ENCODE peak calls at places on chromosomes 1 and 21, in five cellular contexts. O is cardiac muscle cell, G is activated B cell treated with CpG ODN at 0.5 μM for 24 hours, Q is K562, J is IMR-90. N is an unnamed sample.

GRCh38 chr1:210373878-210374599 is 45.3 kb downstream of the HHAT start:
- DNase-seq in Q (peak; percentile 88), O (peak; percentile 91), J (peak; percentile 97), G (no peak), N (no peak)

GRCh38 chr1:151540982-151541377 is 871 bp downstream of the TUFT1 start:
- DNase-seq in O (no peak), G (no peak), J (no peak), Q (no peak), N (no peak)

GRCh38 chr1:184260382-184260781 is 126.4 kb upstream of the C1orf21 start:
- DNase-seq in G (no peak), J (peak; percentile 83), O (peak; percentile 78), Q (no peak), N (no peak)

GRCh38 chr21:43574741-43575465 is 84.4 kb downstream of the HSF2BP start:
- DNase-seq in O (no peak), J (no peak), G (no peak), Q (no peak), N (no peak)

GRCh38 chr1:112714313-112715263 is 544 bp downstream of the PPM1J start:
- DNase-seq in J (no peak), O (peak; percentile 36), Q (peak; percentile 45), G (no peak), N (no peak)

GRCh38 chr1:24742090-24742938 is 2.9 kb upstream of the CLIC4 start:
- DNase-seq in J (peak; percentile 94), G (no peak), Q (peak; percentile 53), O (peak; percentile 86), N (no peak)

GRCh38 chr1:105830614-105831146 is 1225.8 kb upstream of the PRMT6 start:
- DNase-seq in Q (no peak), J (no peak), O (no peak), G (no peak), N (no peak)

GRCh38 chr1:243921113-243921512 is 71.1 kb upstream of the AKT3 start:
- DNase-seq in G (no peak), Q (no peak), J (no peak), O (no peak), N (no peak)

GRCh38 chr1:50497007-50497406 is 73.8 kb upstream of the DMRTA2 start:
- DNase-seq in G (no peak), J (no peak), O (no peak), Q (no peak), N (no peak)

GRCh38 chr21:34075760-34076159 is 2.4 kb downstream of the MRPS6 start:
- DNase-seq in Q (no peak), G (no peak), O (no peak), J (no peak), N (no peak)

DNA sequence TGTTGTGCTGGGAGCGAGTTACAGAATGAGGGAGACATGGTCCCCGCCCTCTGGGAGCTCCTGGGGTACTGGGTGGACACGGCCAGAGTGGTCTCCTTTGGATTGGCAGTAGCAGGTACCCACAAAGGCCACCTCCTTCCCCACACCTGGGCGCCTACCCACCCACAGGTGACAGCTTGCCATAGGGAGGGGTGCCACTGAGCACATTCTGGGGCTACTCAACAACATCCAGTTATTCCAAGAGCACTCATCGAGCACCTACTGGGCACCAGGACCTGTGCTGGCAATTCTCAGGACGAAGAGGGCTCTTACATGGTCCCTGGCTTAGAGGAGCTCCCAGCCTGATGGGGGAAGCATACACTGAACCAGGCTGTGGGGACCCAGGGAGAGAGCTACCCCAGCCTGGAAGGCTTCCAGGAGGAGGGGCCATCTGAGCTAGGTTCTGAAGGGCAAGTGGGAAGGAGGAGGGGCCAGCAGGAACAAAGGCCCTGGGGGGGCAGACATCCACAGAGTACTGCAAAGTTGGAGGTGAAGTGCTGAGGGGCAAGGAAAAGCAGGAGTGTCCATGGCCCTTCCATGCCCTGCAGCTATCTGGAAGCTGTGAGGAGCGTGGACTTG is 22.0 kb downstream of the MRPL37 start:
- DNase-seq in O (no peak), Q (peak; percentile 52), J (no peak), G (no peak), N (no peak)
- TF ChIP-seq CTCF in O (no peak), Q (no peak), J (no peak), G (no peak), N (no peak)

GRCh38 chr1:157069596-157069995 is 24.1 kb upstream of the ARHGEF11 start:
- DNase-seq in G (no peak), J (no peak), O (no peak), Q (no peak), N (no peak)

GRCh38 chr1:157077394-157077793 is 22.2 kb downstream of the ETV3L start:
- DNase-seq in J (no peak), O (no peak), G (no peak), Q (no peak), N (no peak)

GRCh38 chr1:157073944-157074685 is 25.5 kb downstream of the ETV3L start:
- DNase-seq in O (peak; percentile 84), G (no peak), J (peak; percentile 68), Q (no peak), N (no peak)
- TF ChIP-seq CTCF in O (peak; percentile 68), G (no peak), J (peak; percentile 59), Q (peak; percentile 76), N (peak; percentile 81)

GRCh38 chr1:228983231-228983660 is 248.0 kb downstream of the RHOU start:
- DNase-seq in O (no peak), G (no peak), Q (no peak), J (no peak), N (no peak)
- TF ChIP-seq CTCF in O (no peak), G (no peak), Q (no peak), J (no peak), N (no peak)

GRCh38 chr21:44929242-44929798 is 8.6 kb upstream of the ITGB2 start:
- DNase-seq in O (no peak), G (no peak), J (no peak), Q (no peak), N (no peak)

GRCh38 chr21:44926364-44927101 is 5.8 kb upstream of the ITGB2 start:
- DNase-seq in G (no peak), J (peak; percentile 29), Q (no peak), O (peak; percentile 13), N (no peak)

GRCh38 chr21:44927259-44927586 is 6.5 kb upstream of the ITGB2 start:
- DNase-seq in J (no peak), O (no peak), Q (no peak), G (no peak), N (no peak)

GRCh38 chr21:44929799-44930542 is 9.3 kb upstream of the ITGB2 start:
- DNase-seq in G (no peak), Q (no peak), J (no peak), O (no peak), N (no peak)

GRCh38 chr21:44927587-44928461 is 7.1 kb upstream of the ITGB2 start:
- DNase-seq in J (peak; percentile 56), O (peak; percentile 61), G (peak; percentile 57), Q (peak; percentile 58), N (no peak)
- TF ChIP-seq CTCF in J (no peak), O (peak; percentile 27), G (no peak), Q (no peak), N (no peak)

GRCh38 chr1:10911274-10912166 is 100.9 kb upstream of the TARDBP start:
- DNase-seq in G (no peak), Q (no peak), O (no peak), J (no peak), N (no peak)

GRCh38 chr1:10910490-10911273 is 101.8 kb upstream of the TARDBP start:
- DNase-seq in Q (no peak), O (peak; percentile 37), G (no peak), J (no peak), N (no peak)

GRCh38 chr1:10908266-10908665 is 104.2 kb upstream of the TARDBP start:
- DNase-seq in Q (no peak), O (no peak), J (no peak), G (no peak), N (no peak)

GRCh38 chr1:10912441-10912840 is 100.0 kb upstream of the TARDBP start:
- DNase-seq in O (no peak), G (no peak), Q (no peak), J (no peak), N (no peak)

GRCh38 chr1:10909697-10910489 is 102.6 kb upstream of the TARDBP start:
- DNase-seq in Q (peak; percentile 82), O (peak; percentile 22), G (peak; percentile 57), J (no peak), N (no peak)
- TF ChIP-seq CTCF in Q (peak; percentile 72), O (peak; percentile 27), G (no peak), J (peak; percentile 38), N (peak; percentile 34)

GRCh38 chr1:154992721-154993571 is 440 bp upstream of the LENEP start:
- DNase-seq in J (peak; percentile 58), G (no peak), Q (peak; percentile 67), O (peak; percentile 64), N (no peak)
- TF ChIP-seq CTCF in J (peak; percentile 15), G (no peak), Q (peak; percentile 7), O (peak; percentile 27), N (peak; percentile 34)

DNA sequence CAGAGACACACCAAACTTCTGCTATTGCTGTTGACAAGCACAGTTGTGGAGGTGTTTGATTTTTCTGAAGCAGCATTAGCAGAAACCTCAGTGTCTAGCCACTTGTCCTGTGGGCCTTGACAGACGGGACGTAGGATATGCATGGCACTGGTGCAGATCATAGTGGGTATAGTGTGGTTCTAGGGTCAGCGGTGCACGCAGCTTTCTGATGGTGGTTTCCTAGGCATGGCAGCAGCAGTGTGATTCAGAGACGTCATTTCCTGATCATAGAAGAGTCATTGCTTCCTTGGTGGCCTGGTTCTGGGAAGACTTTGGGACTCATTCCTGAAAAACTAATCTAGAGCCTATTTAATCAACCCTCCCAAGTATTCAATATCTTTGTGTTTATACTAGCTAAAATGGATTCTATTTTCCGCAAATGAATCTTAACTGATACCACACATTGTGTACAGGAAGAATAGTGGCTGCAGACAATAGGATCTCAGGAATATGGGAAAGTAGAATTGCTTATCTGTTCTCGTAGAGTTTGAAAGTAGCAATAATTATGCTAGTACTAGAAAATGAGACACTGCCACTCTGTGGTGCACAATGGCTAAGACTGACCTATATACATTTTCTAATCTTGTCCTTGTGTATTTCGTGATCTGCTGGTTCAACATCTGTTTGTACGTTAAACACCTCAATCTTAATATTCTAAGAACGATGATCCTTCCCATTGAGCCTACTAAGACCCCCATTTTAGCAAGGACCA is 2.8 kb upstream of the USP1 start:
- DNase-seq in G (no peak), O (no peak), J (no peak), Q (no peak), N (no peak)
- TF ChIP-seq CTCF in G (no peak), O (no peak), J (no peak), Q (no peak), N (peak; percentile 32)